ENCODE peak calls at places on chromosomes 4 and X, in ten cellular contexts. N is neuronal stem cell, E is GM23338, A is AG04450, Z is adrenal gland, Y is heart right ventricle, M is BE2C, O is neural progenitor cell, U is colonic mucosa, S is lower lobe of right lung. V is an unnamed sample. For H3K27me3, the result is how much of the 10 kb centered on the place peaks cover.

GRCh38 chr4:83408958-83409357 is 46.7 kb downstream of the HELQ start:
- DNase-seq in N (no peak), E (peak), A (no peak), Z (no peak), Y (no peak), M (no peak), O (no peak), U (no peak), S (no peak), V (no peak)

GRCh38 chr4:93828830-93829530 is 427 bp downstream of the ATOH1 start:
- DNase-seq in N (peak), E (peak), A (no peak), Z (peak), Y (peak), M (no peak), O (peak), U (peak), S (peak), V (no peak)

GRCh38 chr4:73099143-73099542 is 29.6 kb upstream of the COX18 start:
- DNase-seq in N (no peak), E (no peak), A (no peak), Z (no peak), Y (no peak), M (no peak), O (no peak), U (no peak), S (no peak), V (no peak)

GRCh38 chrX:128929281-128930057 is 593.8 kb downstream of the SMARCA1 start:
- DNase-seq in N (no peak), E (no peak), A (no peak), Z (no peak), Y (no peak), M (no peak), O (no peak), U (peak), S (no peak), V (no peak)

GRCh38 chrX:149540133-149540620 is 635 bp upstream of the EOLA1 start:
- DNase-seq in N (peak), E (peak), A (peak), Z (peak), Y (peak), M (peak), O (peak), U (peak), S (peak), V (no peak)

GRCh38 chr4:168550071-168550766 is 53.4 kb downstream of the PALLD start:
- DNase-seq in N (no peak), E (peak), A (no peak), Z (no peak), Y (no peak), M (no peak), O (no peak), U (no peak), S (no peak), V (no peak)

GRCh38 chrX:19824603-19825002 is 62.8 kb downstream of the SH3KBP1 start:
- DNase-seq in N (no peak), E (no peak), A (no peak), Z (no peak), Y (no peak), M (no peak), O (no peak), U (no peak), S (no peak), V (no peak)

GRCh38 chr4:138312536-138312911 is 70.4 kb upstream of the SLC7A11 start:
- DNase-seq in N (no peak), E (no peak), A (no peak), Z (no peak), Y (no peak), M (no peak), O (no peak), U (no peak), S (no peak), V (no peak)

GRCh38 chrX:7996851-7997250 is 69.6 kb upstream of the PNPLA4 start:
- DNase-seq in N (no peak), E (no peak), A (no peak), Z (no peak), Y (no peak), M (no peak), O (no peak), U (no peak), S (no peak), V (no peak)

GRCh38 chr4:5568336-5568735 is 140.0 kb downstream of the EVC2 start:
- DNase-seq in N (no peak), E (no peak), A (no peak), Z (no peak), Y (no peak), M (no peak), O (no peak), U (no peak), S (no peak), V (no peak)

GRCh38 chr4:48271048-48271452 is 1.4 kb upstream of the TEC start:
- DNase-seq in N (no peak), E (no peak), A (no peak), Z (no peak), Y (no peak), M (no peak), O (no peak), U (no peak), S (no peak), V (no peak)

GRCh38 chrX:76428243-76429130 is 977 bp downstream of the MAGEE1 start:
- DNase-seq in N (no peak), E (peak), A (no peak), Z (peak), Y (peak), M (peak), O (peak), U (peak), S (peak), V (no peak)

GRCh38 chrX:72128881-72129280 is 2.8 kb downstream of the RTL5 start:
- DNase-seq in N (no peak), E (peak), A (no peak), Z (peak), Y (no peak), M (peak), O (peak), U (no peak), S (no peak), V (no peak)

GRCh38 chrX:122818068-122818467 is 366.0 kb upstream of the GRIA3 start:
- DNase-seq in N (no peak), E (no peak), A (no peak), Z (no peak), Y (no peak), M (no peak), O (no peak), U (no peak), S (no peak), V (no peak)

GRCh38 chrX:54808109-54808604 is 612 bp downstream of the MAGED2 start:
- DNase-seq in N (peak), E (peak), A (peak), Z (peak), Y (peak), M (peak), O (peak), U (peak), S (no peak), V (no peak)

GRCh38 chr4:86741841-86742240 is 107.3 kb downstream of the SLC10A6 start:
- DNase-seq in N (no peak), E (no peak), A (no peak), Z (no peak), Y (no peak), M (no peak), O (no peak), U (no peak), S (no peak), V (no peak)

GRCh38 chrX:100928660-100929613 is at the start of gene XKRX:
- DNase-seq in N (peak), E (peak), A (no peak), Z (peak), Y (peak), M (peak), O (peak), U (peak), S (peak), V (no peak)

DNA sequence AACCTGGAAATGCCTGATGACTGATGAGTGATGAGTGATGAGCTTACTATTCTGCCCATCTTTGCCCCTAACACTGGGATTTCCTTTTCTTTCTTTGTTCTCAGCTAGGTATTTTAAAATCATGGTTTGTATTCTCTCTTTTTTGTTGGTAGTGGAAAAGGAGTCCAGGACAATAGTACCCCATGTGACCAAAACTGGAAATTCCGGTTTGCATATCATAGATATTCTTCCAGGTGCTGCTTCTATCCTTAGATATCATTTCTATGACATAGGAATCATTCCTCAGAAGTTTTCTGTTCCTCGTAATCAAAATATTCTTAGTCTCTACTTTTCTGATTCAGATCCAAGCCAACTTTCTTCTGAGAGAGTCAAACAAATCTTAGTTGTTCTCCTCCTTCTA is 320.5 kb upstream of the TET2 start:
- DNase-seq in N (no peak), E (no peak), A (no peak), Z (no peak), Y (no peak), M (no peak), O (no peak), U (no peak), S (no peak), V (no peak)
- H3K4me3 ChIP-seq in N (no peak), E (no peak), A (no peak), Z (no peak), Y (no peak), M (no peak), O (no peak), U (no peak), S (no peak), V (no peak)

GRCh38 chrX:108285361-108285760 is 152.9 kb downstream of the COL4A6 start:
- DNase-seq in N (no peak), E (no peak), A (no peak), Z (no peak), Y (no peak), M (no peak), O (no peak), U (no peak), S (no peak), V (no peak)
- H3K27me3 ChIP-seq in N (under half), E (under half), A (under half), Z (under half), Y (under half), M (under half), O (under half), U (under half), S (under half), V (under half)

GRCh38 chr4:98997176-98997575 is 1.7 kb downstream of the METAP1 start:
- DNase-seq in N (no peak), E (no peak), A (no peak), Z (no peak), Y (no peak), M (no peak), O (no peak), U (no peak), S (no peak), V (no peak)
- H3K4me3 ChIP-seq in N (no peak), E (peak), A (no peak), Z (no peak), Y (peak), M (peak), O (peak), U (no peak), S (no peak), V (no peak)

GRCh38 chrX:69263421-69263820 is 98.2 kb upstream of the PJA1 start:
- DNase-seq in N (no peak), E (peak), A (no peak), Z (no peak), Y (no peak), M (no peak), O (no peak), U (no peak), S (no peak), V (no peak)
- H3K27me3 ChIP-seq in N (under half), E (half or more), A (under half), Z (under half), Y (under half), M (under half), O (half or more), U (under half), S (under half), V (under half)

DNA sequence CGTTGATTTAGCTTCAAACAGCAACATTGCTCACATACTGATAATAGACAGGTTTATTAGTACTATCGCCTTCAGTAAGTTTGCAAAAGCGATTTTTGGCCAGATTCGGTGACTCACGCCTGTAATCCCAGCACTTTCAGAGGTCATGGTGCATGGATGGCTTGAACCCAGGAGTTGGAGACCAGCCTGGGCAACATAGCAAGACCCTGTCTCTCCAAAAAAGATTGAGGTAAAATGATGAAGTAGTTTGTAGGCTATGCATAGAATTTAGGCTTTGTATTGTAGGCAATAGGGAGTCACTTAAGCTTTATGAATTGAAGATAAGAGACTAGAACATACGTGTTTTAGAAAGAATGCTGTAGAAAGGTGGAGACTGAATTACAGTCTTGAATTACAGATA is 1.1 kb upstream of the GNPDA2 start:
- DNase-seq in N (no peak), E (no peak), A (no peak), Z (no peak), Y (no peak), M (no peak), O (no peak), U (no peak), S (no peak), V (no peak)
- H3K4me3 ChIP-seq in N (no peak), E (no peak), A (no peak), Z (no peak), Y (no peak), M (no peak), O (no peak), U (no peak), S (no peak), V (no peak)

GRCh38 chr4:37892641-37893040 is 1.8 kb downstream of the TBC1D1 start:
- DNase-seq in N (no peak), E (no peak), A (no peak), Z (peak), Y (no peak), M (no peak), O (no peak), U (no peak), S (peak), V (no peak)

GRCh38 chr4:37889849-37890500 is 909 bp upstream of the TBC1D1 start:
- DNase-seq in N (peak), E (peak), A (no peak), Z (no peak), Y (peak), M (no peak), O (peak), U (no peak), S (no peak), V (no peak)

GRCh38 chr4:37893164-37893563 is 2.3 kb downstream of the TBC1D1 start:
- DNase-seq in N (no peak), E (no peak), A (no peak), Z (no peak), Y (no peak), M (no peak), O (no peak), U (no peak), S (no peak), V (no peak)

GRCh38 chr4:37890501-37891220 is at the start of gene TBC1D1:
- DNase-seq in N (peak), E (peak), A (no peak), Z (peak), Y (peak), M (no peak), O (peak), U (peak), S (peak), V (no peak)

GRCh38 chr4:37891221-37892159 is 606 bp downstream of the TBC1D1 start:
- DNase-seq in N (peak), E (peak), A (no peak), Z (peak), Y (no peak), M (no peak), O (peak), U (peak), S (peak), V (no peak)
- H3K27me3 ChIP-seq in N (under half), E (half or more), A (under half), Z (under half), Y (under half), M (under half), O (half or more), U (under half), S (under half), V (under half)

GRCh38 chr4:174214102-174214878 is 69.2 kb downstream of the FBXO8 start:
- DNase-seq in N (peak), E (peak), A (no peak), Z (no peak), Y (peak), M (no peak), O (peak), U (no peak), S (no peak), V (no peak)
- H3K4me3 ChIP-seq in N (no peak), E (peak), A (peak), Z (no peak), Y (peak), M (no peak), O (peak), U (no peak), S (no peak), V (peak)

DNA sequence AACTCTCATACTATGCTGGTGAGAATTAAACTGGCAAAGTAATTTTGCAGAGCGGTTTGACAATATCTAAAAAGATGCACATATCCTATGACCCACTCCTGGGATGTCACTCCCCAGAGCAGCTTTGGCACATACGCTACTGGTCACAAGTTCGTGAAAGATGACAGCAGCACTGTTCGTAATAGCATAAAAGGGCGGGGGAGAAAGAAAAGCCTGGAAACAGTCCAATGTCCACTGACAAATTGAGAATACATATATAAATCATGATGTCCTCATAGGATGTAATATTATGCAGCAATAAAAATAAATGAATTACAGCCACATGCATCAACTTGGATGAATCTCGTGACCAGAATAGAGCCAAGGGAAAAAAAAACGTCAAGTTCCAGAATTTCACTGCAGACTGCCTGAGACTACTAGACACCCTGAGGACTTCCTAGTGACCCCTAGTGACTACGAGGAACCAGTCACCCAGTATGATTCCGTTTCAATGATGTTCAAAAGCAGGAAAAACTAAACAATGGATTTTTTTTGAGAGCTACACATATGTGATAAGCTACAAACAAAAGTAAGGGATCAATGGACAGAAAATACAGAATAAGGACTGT is 1.8 kb downstream of the PCSK1N start:
- DNase-seq in N (no peak), E (no peak), A (no peak), Z (no peak), Y (no peak), M (no peak), O (no peak), U (no peak), S (no peak), V (no peak)
- H3K27me3 ChIP-seq in N (under half), E (half or more), A (under half), Z (half or more), Y (half or more), M (under half), O (half or more), U (under half), S (under half), V (under half)